ENCODE peak calls at places on chromosomes 16 and 17, in seven cellular contexts. U is activated CD4-positive, alpha-beta T cell treated with anti-CD3 and anti-CD28 coated beads, Interleukin-2, amount 50 U/mL, for 48 hours; N is astrocyte of the spinal cord; R is GM18507; G is fibroblast of the conjunctiva; C is GM12891; B is CD8-positive, alpha-beta memory T cell. D is an unnamed sample.
A peak's percentile ranks its signal among the peaks of the same experiment; 100 is the strongest.

GRCh38 chr17:1554751-1555617 is 7.6 kb downstream of the PITPNA start:
- DNase-seq in U (no peak), C (no peak), N (no peak), R (no peak), G (no peak), B (no peak), D (no peak)

GRCh38 chr17:31508310-31509094 is 117.0 kb downstream of the RAB11FIP4 start:
- DNase-seq in C (no peak), R (no peak), G (no peak), U (peak; percentile 56), N (no peak), B (peak; percentile 86), D (peak; percentile 39)

GRCh38 chr16:57345666-57346204 is 12.8 kb upstream of the CCL22 start:
- DNase-seq in N (no peak), R (no peak), U (no peak), B (no peak), C (no peak), G (no peak), D (no peak)

GRCh38 chr16:57061084-57061905 is 31.1 kb upstream of the CPNE2 start:
- DNase-seq in C (no peak), N (no peak), U (no peak), G (peak; percentile 44), R (no peak), B (no peak), D (peak; percentile 81)

GRCh38 chr16:8370374-8371015 is 219.8 kb downstream of the TMEM114 start:
- DNase-seq in C (no peak), B (no peak), G (no peak), R (no peak), U (no peak), N (no peak), D (no peak)

GRCh38 chr16:3317315-3317999 is 12.2 kb downstream of the ZNF75A start:
- DNase-seq in C (no peak), N (peak; percentile 50), U (no peak), R (no peak), G (no peak), B (no peak), D (no peak)

GRCh38 chr17:7313028-7313889 is 1.9 kb downstream of the GPS2 start:
- DNase-seq in B (peak; percentile 19), R (no peak), N (no peak), C (no peak), G (no peak), U (no peak), D (no peak)

GRCh38 chr17:7003745-7004144 is 7.9 kb downstream of the ALOX12 start:
- DNase-seq in G (no peak), B (no peak), R (no peak), C (no peak), U (no peak), N (no peak), D (no peak)

GRCh38 chr16:84347161-84347560 is 21.2 kb upstream of the ATP2C2 start:
- DNase-seq in U (no peak), G (no peak), R (no peak), N (no peak), C (no peak), B (no peak), D (no peak)

GRCh38 chr17:18041776-18042175 is 2.6 kb downstream of the GID4 start:
- DNase-seq in G (no peak), U (no peak), N (peak; percentile 13), R (no peak), C (no peak), B (no peak), D (no peak)

GRCh38 chr16:23712976-23713375 is at the start of gene ERN2:
- DNase-seq in U (no peak), N (no peak), B (no peak), R (no peak), G (no peak), C (no peak), D (no peak)

GRCh38 chr16:15777533-15778203 is 79.2 kb downstream of the MYH11 start:
- DNase-seq in N (peak; percentile 49), G (peak; percentile 18), B (no peak), R (no peak), C (peak; percentile 25), U (no peak), D (peak; percentile 22)

GRCh38 chr17:5020502-5021023 is 14.7 kb downstream of the SLC52A1 start:
- DNase-seq in B (no peak), R (no peak), G (no peak), N (no peak), C (no peak), U (no peak), D (no peak)

GRCh38 chr17:50842506-50843149 is 7.2 kb downstream of the WFIKKN2 start:
- DNase-seq in U (no peak), R (no peak), N (no peak), C (no peak), B (no peak), G (no peak), D (no peak)

GRCh38 chr17:50029185-50029584 is 26.7 kb upstream of the ITGA3 start:
- DNase-seq in B (no peak), G (no peak), C (no peak), R (no peak), U (no peak), N (no peak), D (no peak)

GRCh38 chr16:2516391-2517240 is 2.9 kb downstream of the ATP6V0C start:
- DNase-seq in G (no peak), C (no peak), B (no peak), N (no peak), R (no peak), U (no peak), D (peak; percentile 82)

GRCh38 chr17:19403021-19403420 is 8.0 kb upstream of the RNF112 start:
- DNase-seq in U (no peak), C (no peak), G (no peak), B (no peak), R (no peak), N (no peak), D (no peak)

GRCh38 chr16:73504591-73504990 is 456.7 kb upstream of the ZFHX3 start:
- DNase-seq in N (no peak), R (no peak), C (no peak), U (no peak), B (no peak), G (no peak), D (no peak)

GRCh38 chr17:63974594-63975192 is 2.0 kb upstream of the SCN4A start:
- DNase-seq in N (peak; percentile 52), B (no peak), G (no peak), C (no peak), U (no peak), R (no peak), D (no peak)

D was measured in GF-D8.